ENCODE peak calls at places on chromosomes 6 and 20, in eight cellular contexts. B, H, K, E, W, O, M and S are unnamed samples.

GRCh38 chr20:19737025-19737424 is 21.0 kb upstream of the RIN2 start:
- DNase-seq in B (peak; percentile 29), H (peak; percentile 91), K (no peak), E (no peak), W (no peak), O (no peak), M (no peak), S (peak; percentile 74)

GRCh38 chr20:59434950-59435349 is 134.5 kb downstream of the EDN3 start:
- DNase-seq in B (no peak), H (no peak), K (no peak), E (no peak), W (no peak), O (no peak), M (no peak), S (no peak)

GRCh38 chr6:10963113-10963512 is 76.3 kb downstream of the SYCP2L start:
- DNase-seq in B (no peak), H (peak; percentile 9), K (no peak), E (no peak), W (no peak), O (no peak), M (no peak), S (peak; percentile 3)

GRCh38 chr6:156767603-156768467 is 9.3 kb upstream of the ARID1B start:
- DNase-seq in B (no peak), H (peak; percentile 58), K (no peak), E (no peak), W (no peak), O (no peak), M (no peak), S (peak; percentile 38)

GRCh38 chr6:168239374-168239773 is 80.2 kb downstream of the DACT2 start:
- DNase-seq in B (no peak), H (peak; percentile 25), K (no peak), E (no peak), W (no peak), O (no peak), M (no peak), S (no peak)

GRCh38 chr20:19522080-19522801 is 235.8 kb upstream of the RIN2 start:
- DNase-seq in B (no peak), H (no peak), K (no peak), E (no peak), W (no peak), O (no peak), M (no peak), S (no peak)

GRCh38 chr6:68559716-68560115 is 75.4 kb upstream of the ADGRB3 start:
- DNase-seq in B (no peak), H (no peak), K (no peak), E (no peak), W (no peak), O (no peak), M (no peak), S (peak; percentile 47)

GRCh38 chr20:57256205-57256604 is 10.2 kb downstream of the BMP7 start:
- DNase-seq in B (no peak), H (no peak), K (no peak), E (no peak), W (no peak), O (no peak), M (no peak), S (no peak)

GRCh38 chr6:168131464-168132415 is 52.7 kb upstream of the FRMD1 start:
- DNase-seq in B (no peak), H (no peak), K (no peak), E (no peak), W (no peak), O (no peak), M (peak; percentile 44), S (no peak)

GRCh38 chr6:125781307-125781868 is 9.4 kb upstream of the NCOA7 start:
- DNase-seq in B (no peak), H (peak; percentile 34), K (no peak), E (peak; percentile 43), W (no peak), O (no peak), M (no peak), S (peak; percentile 11)

GRCh38 chr6:158170656-158171081 is 2.5 kb downstream of the GTF2H5 start:
- DNase-seq in B (peak; percentile 79), H (peak; percentile 87), K (no peak), E (no peak), W (no peak), O (no peak), M (no peak), S (peak; percentile 90)

GRCh38 chr6:22029169-22029568 is 267.7 kb downstream of the PRL start:
- DNase-seq in B (no peak), H (no peak), K (no peak), E (no peak), W (no peak), O (no peak), M (no peak), S (no peak)

DNA sequence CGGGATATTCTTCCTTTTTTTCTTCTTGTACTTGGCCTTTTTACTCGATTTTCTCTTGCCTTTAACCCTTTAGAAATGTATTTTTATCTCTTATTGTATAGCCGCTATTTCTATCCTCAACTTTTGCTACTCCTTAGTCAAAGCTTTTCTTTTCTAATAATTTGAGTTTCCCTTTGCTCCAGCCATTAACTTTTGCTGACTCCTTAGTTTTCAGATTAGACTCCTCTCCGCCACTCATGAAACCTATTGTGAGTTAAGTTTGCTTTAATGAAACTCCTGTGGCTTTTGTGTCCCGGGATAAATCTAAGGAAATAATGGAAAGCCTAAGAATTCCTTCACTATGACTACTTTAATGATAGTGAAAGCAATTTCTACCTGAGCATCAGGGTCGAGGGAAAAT is 590.3 kb upstream of the CITED2 start:
- DNase-seq in B (no peak), H (no peak), K (no peak), E (no peak), W (no peak), O (no peak), M (no peak), S (no peak)
- H3K4me3 ChIP-seq in B (no peak overlapping the region), H (no peak overlapping the region), K (no peak overlapping the region), E (no peak overlapping the region), W (no peak overlapping the region), O (no peak overlapping the region), M (no peak overlapping the region), S (no peak overlapping the region)

DNA sequence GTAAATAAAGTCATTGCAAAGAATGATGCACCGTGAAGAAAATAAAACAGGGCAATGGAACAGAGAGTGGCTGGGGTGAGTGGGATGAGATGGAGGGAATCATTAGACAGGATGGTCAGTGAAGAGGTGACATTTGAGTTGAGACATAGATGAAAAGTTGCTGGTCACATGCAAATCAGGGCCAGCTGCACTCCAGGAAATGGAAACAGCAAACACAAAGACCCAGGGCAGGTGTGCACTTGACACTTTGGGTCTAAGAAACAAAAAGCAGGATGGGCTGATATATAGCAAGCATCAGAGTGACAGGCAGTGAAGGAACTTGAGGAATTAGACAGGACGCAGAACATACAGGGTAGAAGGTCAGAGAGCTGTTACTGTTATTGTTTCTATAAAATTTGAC is 171.5 kb upstream of the RIPOR2 start:
- DNase-seq in B (no peak), H (no peak), K (no peak), E (no peak), W (no peak), O (no peak), M (no peak), S (no peak)
- H3K4me3 ChIP-seq in B (no peak overlapping the region), H (no peak overlapping the region), K (no peak overlapping the region), E (no peak overlapping the region), W (no peak overlapping the region), O (no peak overlapping the region), M (no peak overlapping the region), S (no peak overlapping the region)

GRCh38 chr6:111765681-111766523 is 107.3 kb downstream of the FYN start:
- DNase-seq in B (no peak), H (peak; percentile 33), K (no peak), E (no peak), W (no peak), O (no peak), M (no peak), S (no peak)

GRCh38 chr6:111766524-111766857 is 106.8 kb downstream of the FYN start:
- DNase-seq in B (no peak), H (no peak), K (no peak), E (no peak), W (no peak), O (no peak), M (no peak), S (no peak)

GRCh38 chr6:111769365-111770127 is 103.7 kb downstream of the FYN start:
- DNase-seq in B (no peak), H (no peak), K (no peak), E (no peak), W (no peak), O (no peak), M (no peak), S (no peak)

GRCh38 chr6:111768431-111768770 is 104.9 kb downstream of the FYN start:
- DNase-seq in B (no peak), H (no peak), K (no peak), E (no peak), W (no peak), O (no peak), M (no peak), S (no peak)

GRCh38 chr6:111767752-111768430 is 105.4 kb downstream of the FYN start:
- DNase-seq in B (no peak), H (no peak), K (peak; percentile 73), E (no peak), W (no peak), O (no peak), M (no peak), S (no peak)
- H3K4me3 ChIP-seq in B (no peak overlapping the region), H (no peak overlapping the region), K (no peak overlapping the region), E (no peak overlapping the region), W (no peak overlapping the region), O (no peak overlapping the region), M (no peak overlapping the region), S (no peak overlapping the region)

DNA sequence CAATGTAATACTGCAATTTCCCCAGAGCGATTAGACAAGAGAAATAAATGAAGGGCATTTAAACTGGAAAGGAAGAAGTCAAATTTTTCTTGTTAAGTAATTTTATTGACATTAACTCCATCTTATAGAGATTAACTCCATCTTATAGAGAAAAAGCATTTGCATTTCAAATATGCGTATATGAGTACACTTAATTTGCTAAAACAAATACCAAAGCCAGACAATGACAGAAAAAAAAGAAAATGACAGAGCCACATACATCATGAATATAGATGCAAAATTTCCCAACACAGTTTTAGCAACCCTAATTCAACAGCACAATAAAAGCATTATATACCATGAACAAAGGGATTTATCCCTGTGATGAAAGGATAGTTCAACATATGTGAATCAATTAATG is 1293.1 kb upstream of the EYS start:
- DNase-seq in B (no peak), H (no peak), K (no peak), E (no peak), W (no peak), O (no peak), M (no peak), S (no peak)
- H3K4me3 ChIP-seq in B (no peak overlapping the region), H (no peak overlapping the region), K (no peak overlapping the region), E (no peak overlapping the region), W (no peak overlapping the region), O (no peak overlapping the region), M (no peak overlapping the region), S (no peak overlapping the region)